ENCODE peak calls at places on chromosomes 1 and 21, in five cellular contexts. One of them, this sample, is unnamed.

GRCh38 chr1:192610114-192610958 is 25.6 kb upstream of the RGS13 start:
- DNase-seq in HCT116: peak; percentile 15
- DNase-seq in HepG2: no peak
- DNase-seq in SK-N-SH: peak; percentile 21
- DNase-seq in GM12878: no peak
- DNase-seq in this sample: no peak

GRCh38 chr1:26317143-26317542 is 615 bp upstream of the CD52 start:
- DNase-seq in HCT116: no peak
- DNase-seq in HepG2: no peak
- DNase-seq in SK-N-SH: no peak
- DNase-seq in GM12878: no peak
- DNase-seq in this sample: no peak

GRCh38 chr1:224173523-224173922 is 9.5 kb upstream of the DEGS1 start:
- DNase-seq in HCT116: no peak
- DNase-seq in HepG2: no peak
- DNase-seq in SK-N-SH: no peak
- DNase-seq in GM12878: no peak
- DNase-seq in this sample: no peak

GRCh38 chr1:217091601-217092000 is 368.4 kb upstream of the ESRRG start:
- DNase-seq in HCT116: no peak
- DNase-seq in HepG2: no peak
- DNase-seq in SK-N-SH: no peak
- DNase-seq in GM12878: no peak
- DNase-seq in this sample: no peak

GRCh38 chr1:234543442-234544093 is 64.6 kb upstream of the TARBP1 start:
- DNase-seq in HCT116: no peak
- DNase-seq in HepG2: no peak
- DNase-seq in SK-N-SH: peak; percentile 68
- DNase-seq in GM12878: no peak
- DNase-seq in this sample: peak; percentile 39

GRCh38 chr21:39867198-39867650 is at the start of gene PCP4:
- DNase-seq in HCT116: peak; percentile 27
- DNase-seq in HepG2: peak; percentile 7
- DNase-seq in SK-N-SH: peak; percentile 71
- DNase-seq in GM12878: no peak
- DNase-seq in this sample: peak; percentile 68

GRCh38 chr1:199685369-199685768 is 342.1 kb upstream of the NR5A2 start:
- DNase-seq in HCT116: peak; percentile 74
- DNase-seq in HepG2: peak; percentile 7
- DNase-seq in SK-N-SH: no peak
- DNase-seq in GM12878: no peak
- DNase-seq in this sample: no peak

GRCh38 chr1:153572569-153573015 is 6.9 kb upstream of the S100A2 start:
- DNase-seq in HCT116: peak; percentile 84
- DNase-seq in HepG2: peak; percentile 72
- DNase-seq in SK-N-SH: peak; percentile 78
- DNase-seq in GM12878: peak; percentile 37
- DNase-seq in this sample: no peak

GRCh38 chr21:38849776-38850175 is 44.0 kb downstream of the ETS2 start:
- DNase-seq in HCT116: no peak
- DNase-seq in HepG2: peak; percentile 36
- DNase-seq in SK-N-SH: no peak
- DNase-seq in GM12878: no peak
- DNase-seq in this sample: no peak

GRCh38 chr1:91844862-91845528 is 41.0 kb downstream of the TGFBR3 start:
- DNase-seq in HCT116: no peak
- DNase-seq in HepG2: peak; percentile 87
- DNase-seq in SK-N-SH: no peak
- DNase-seq in GM12878: no peak
- DNase-seq in this sample: no peak

GRCh38 chr1:206469933-206470691 is at the start of gene IKBKE:
- DNase-seq in HCT116: peak; percentile 23
- DNase-seq in HepG2: peak; percentile 64
- DNase-seq in SK-N-SH: no peak
- DNase-seq in GM12878: no peak
- DNase-seq in this sample: peak; percentile 74

GRCh38 chr1:47756411-47756810 is 240.8 kb downstream of the TRABD2B start:
- DNase-seq in HCT116: no peak
- DNase-seq in HepG2: no peak
- DNase-seq in SK-N-SH: no peak
- DNase-seq in GM12878: no peak
- DNase-seq in this sample: no peak

GRCh38 chr1:47753808-47754207 is 243.4 kb downstream of the TRABD2B start:
- DNase-seq in HCT116: no peak
- DNase-seq in HepG2: no peak
- DNase-seq in SK-N-SH: no peak
- DNase-seq in GM12878: no peak
- DNase-seq in this sample: peak; percentile 11

GRCh38 chr1:47756006-47756405 is 241.2 kb downstream of the TRABD2B start:
- DNase-seq in HCT116: no peak
- DNase-seq in HepG2: no peak
- DNase-seq in SK-N-SH: peak; percentile 10
- DNase-seq in GM12878: no peak
- DNase-seq in this sample: no peak

GRCh38 chr1:47754221-47754620 is 243.0 kb downstream of the TRABD2B start:
- DNase-seq in HCT116: no peak
- DNase-seq in HepG2: no peak
- DNase-seq in SK-N-SH: no peak
- DNase-seq in GM12878: no peak
- DNase-seq in this sample: no peak

GRCh38 chr1:47755368-47755990 is 241.7 kb downstream of the TRABD2B start:
- DNase-seq in HCT116: peak; percentile 28
- DNase-seq in HepG2: peak; percentile 35
- DNase-seq in SK-N-SH: peak; percentile 44
- DNase-seq in GM12878: no peak
- DNase-seq in this sample: peak; percentile 83
- TF ChIP-seq ZBTB33 in HCT116: no peak
- TF ChIP-seq ZBTB33 in HepG2: peak; percentile 95
- TF ChIP-seq ZBTB33 in SK-N-SH: no peak
- TF ChIP-seq ZBTB33 in GM12878: no peak
- TF ChIP-seq ZBTB33 in this sample: no peak

GRCh38 chr1:24295547-24295946 is 23.6 kb upstream of the GRHL3 start:
- DNase-seq in HCT116: no peak
- DNase-seq in HepG2: no peak
- DNase-seq in SK-N-SH: no peak
- DNase-seq in GM12878: no peak
- DNase-seq in this sample: no peak
- TF ChIP-seq ZBTB33 in HCT116: no peak
- TF ChIP-seq ZBTB33 in HepG2: no peak
- TF ChIP-seq ZBTB33 in SK-N-SH: no peak
- TF ChIP-seq ZBTB33 in GM12878: no peak
- TF ChIP-seq ZBTB33 in this sample: no peak

GRCh38 chr1:169550294-169550693 is 36.0 kb downstream of the F5 start:
- DNase-seq in HCT116: peak; percentile 40
- DNase-seq in HepG2: peak; percentile 58
- DNase-seq in SK-N-SH: peak; percentile 21
- DNase-seq in GM12878: no peak
- DNase-seq in this sample: peak; percentile 23
- TF ChIP-seq ZBTB33 in HCT116: no peak
- TF ChIP-seq ZBTB33 in HepG2: no peak
- TF ChIP-seq ZBTB33 in SK-N-SH: no peak
- TF ChIP-seq ZBTB33 in GM12878: no peak
- TF ChIP-seq ZBTB33 in this sample: no peak

DNA sequence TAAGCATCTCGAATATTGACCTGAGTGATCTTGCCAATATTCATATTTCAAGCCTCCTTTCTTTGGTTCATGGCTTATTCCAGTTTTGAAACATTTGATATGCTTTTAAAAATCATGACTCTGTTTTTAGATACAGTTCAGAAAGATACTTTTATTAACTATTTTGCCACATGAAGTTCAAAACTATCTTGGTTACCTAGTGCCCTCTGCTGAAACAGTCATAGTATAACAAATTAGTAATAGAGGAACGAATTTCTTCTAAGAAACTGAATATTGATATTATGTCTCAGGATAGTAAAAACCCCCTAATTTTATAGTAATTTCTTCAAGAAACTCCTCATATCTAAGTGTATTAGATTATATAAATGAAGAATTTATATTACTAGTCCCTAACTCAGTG is 52.6 kb upstream of the RC3H1 start:
- DNase-seq in HCT116: no peak
- DNase-seq in HepG2: no peak
- DNase-seq in SK-N-SH: peak; percentile 30
- DNase-seq in GM12878: no peak
- DNase-seq in this sample: no peak
- TF ChIP-seq ZBTB33 in HCT116: no peak
- TF ChIP-seq ZBTB33 in HepG2: no peak
- TF ChIP-seq ZBTB33 in SK-N-SH: no peak
- TF ChIP-seq ZBTB33 in GM12878: no peak
- TF ChIP-seq ZBTB33 in this sample: no peak

GRCh38 chr21:32329331-32329730 is 30.7 kb downstream of the MRAP start:
- DNase-seq in HCT116: no peak
- DNase-seq in HepG2: no peak
- DNase-seq in SK-N-SH: no peak
- DNase-seq in GM12878: no peak
- DNase-seq in this sample: no peak
- TF ChIP-seq ZBTB33 in HCT116: no peak
- TF ChIP-seq ZBTB33 in HepG2: no peak
- TF ChIP-seq ZBTB33 in SK-N-SH: no peak
- TF ChIP-seq ZBTB33 in GM12878: no peak
- TF ChIP-seq ZBTB33 in this sample: no peak

DNA sequence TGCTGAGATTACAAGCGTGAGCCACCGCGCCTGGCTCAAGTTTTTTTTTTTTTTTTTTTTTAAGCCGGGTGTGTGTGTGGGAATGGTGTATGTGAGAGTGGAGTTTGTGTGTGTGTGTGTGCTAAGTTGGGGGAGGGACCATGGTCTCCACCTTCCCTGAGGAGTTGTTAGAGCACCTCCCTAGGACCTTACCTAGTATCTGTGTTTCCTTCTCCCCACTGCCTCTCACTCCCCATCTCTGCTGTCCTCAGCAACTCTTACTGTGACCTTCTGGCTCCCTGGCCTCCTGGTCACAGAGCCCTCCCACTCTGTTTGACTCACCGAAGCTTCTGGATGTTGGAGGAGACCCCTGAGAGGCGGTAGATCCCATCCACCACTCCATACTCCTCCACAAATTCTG is 10.4 kb downstream of the ARHGAP30 start:
- DNase-seq in HCT116: no peak
- DNase-seq in HepG2: no peak
- DNase-seq in SK-N-SH: no peak
- DNase-seq in GM12878: no peak
- DNase-seq in this sample: no peak
- TF ChIP-seq ZBTB33 in HCT116: no peak
- TF ChIP-seq ZBTB33 in HepG2: no peak
- TF ChIP-seq ZBTB33 in SK-N-SH: no peak
- TF ChIP-seq ZBTB33 in GM12878: no peak
- TF ChIP-seq ZBTB33 in this sample: no peak